ENCODE peak calls at places on chromosomes 16 and 17, in eight cellular contexts. One of them, this sample, is unnamed.
A peak's percentile ranks its signal among the peaks of the same experiment; 100 is the strongest.

GRCh38 chr16:12901597-12902436 is at the start of gene SHISA9:
- DNase-seq in transverse colon: no peak
- DNase-seq in A549: no peak
- DNase-seq in HCT116: no peak
- DNase-seq in heart left ventricle: no peak
- DNase-seq in tibial nerve: no peak
- DNase-seq in Peyer's patch: no peak
- DNase-seq in K562: no peak
- DNase-seq in this sample: peak; percentile 78

GRCh38 chr17:78538033-78538776 is 39.0 kb downstream of the DNAH17 start:
- DNase-seq in heart left ventricle: no peak
- DNase-seq in A549: no peak
- DNase-seq in Peyer's patch: no peak
- DNase-seq in transverse colon: no peak
- DNase-seq in K562: no peak
- DNase-seq in tibial nerve: no peak
- DNase-seq in HCT116: no peak
- DNase-seq in this sample: no peak

GRCh38 chr16:50133214-50133613 is 19.9 kb upstream of the TENT4B start:
- DNase-seq in HCT116: no peak
- DNase-seq in K562: no peak
- DNase-seq in tibial nerve: no peak
- DNase-seq in Peyer's patch: no peak
- DNase-seq in A549: no peak
- DNase-seq in transverse colon: no peak
- DNase-seq in heart left ventricle: no peak
- DNase-seq in this sample: no peak

GRCh38 chr16:79767597-79768280 is 167.2 kb upstream of the MAF start:
- DNase-seq in tibial nerve: no peak
- DNase-seq in A549: no peak
- DNase-seq in K562: no peak
- DNase-seq in Peyer's patch: peak; percentile 58
- DNase-seq in HCT116: no peak
- DNase-seq in heart left ventricle: peak; percentile 21
- DNase-seq in transverse colon: peak; percentile 57
- DNase-seq in this sample: no peak

GRCh38 chr17:51627776-51628175 is 367.4 kb downstream of the UTP18 start:
- DNase-seq in transverse colon: no peak
- DNase-seq in tibial nerve: no peak
- DNase-seq in heart left ventricle: no peak
- DNase-seq in A549: no peak
- DNase-seq in HCT116: no peak
- DNase-seq in Peyer's patch: no peak
- DNase-seq in K562: no peak
- DNase-seq in this sample: no peak

GRCh38 chr17:57999496-58000017 is 7.5 kb downstream of the SRSF1 start:
- DNase-seq in A549: peak; percentile 53
- DNase-seq in Peyer's patch: no peak
- DNase-seq in transverse colon: no peak
- DNase-seq in tibial nerve: no peak
- DNase-seq in heart left ventricle: no peak
- DNase-seq in K562: no peak
- DNase-seq in HCT116: peak; percentile 80
- DNase-seq in this sample: no peak

GRCh38 chr16:49698416-49698815 is 157.5 kb downstream of the ZNF423 start:
- DNase-seq in Peyer's patch: no peak
- DNase-seq in K562: peak; percentile 43
- DNase-seq in transverse colon: no peak
- DNase-seq in heart left ventricle: peak; percentile 44
- DNase-seq in HCT116: no peak
- DNase-seq in tibial nerve: no peak
- DNase-seq in A549: no peak
- DNase-seq in this sample: peak; percentile 86

GRCh38 chr16:721765-722481 is 977 bp downstream of the ANTKMT start:
- DNase-seq in A549: no peak
- DNase-seq in tibial nerve: no peak
- DNase-seq in Peyer's patch: no peak
- DNase-seq in HCT116: no peak
- DNase-seq in K562: peak; percentile 47
- DNase-seq in transverse colon: no peak
- DNase-seq in heart left ventricle: no peak
- DNase-seq in this sample: peak; percentile 88

GRCh38 chr16:2213817-2214720 is 571 bp downstream of the PGP start:
- DNase-seq in heart left ventricle: no peak
- DNase-seq in A549: no peak
- DNase-seq in K562: peak; percentile 48
- DNase-seq in Peyer's patch: no peak
- DNase-seq in HCT116: no peak
- DNase-seq in transverse colon: no peak
- DNase-seq in tibial nerve: no peak
- DNase-seq in this sample: peak; percentile 90

GRCh38 chr16:57422026-57422944 is 17.7 kb downstream of the CCL17 start:
- DNase-seq in K562: peak; percentile 45
- DNase-seq in transverse colon: peak; percentile 62
- DNase-seq in heart left ventricle: peak; percentile 46
- DNase-seq in A549: peak; percentile 55
- DNase-seq in HCT116: no peak
- DNase-seq in tibial nerve: peak; percentile 34
- DNase-seq in Peyer's patch: no peak
- DNase-seq in this sample: no peak

GRCh38 chr17:61816538-61816937 is 46.8 kb downstream of the BRIP1 start:
- DNase-seq in A549: no peak
- DNase-seq in HCT116: no peak
- DNase-seq in transverse colon: no peak
- DNase-seq in K562: no peak
- DNase-seq in heart left ventricle: no peak
- DNase-seq in Peyer's patch: no peak
- DNase-seq in tibial nerve: no peak
- DNase-seq in this sample: no peak

GRCh38 chr17:28346199-28346580 is 10.6 kb downstream of the TNFAIP1 start:
- DNase-seq in transverse colon: no peak
- DNase-seq in tibial nerve: no peak
- DNase-seq in A549: no peak
- DNase-seq in K562: no peak
- DNase-seq in heart left ventricle: no peak
- DNase-seq in Peyer's patch: no peak
- DNase-seq in HCT116: no peak
- DNase-seq in this sample: no peak

GRCh38 chr16:68786685-68787418 is 49.8 kb downstream of the CDH1 start:
- DNase-seq in HCT116: no peak
- DNase-seq in A549: no peak
- DNase-seq in K562: no peak
- DNase-seq in heart left ventricle: peak; percentile 13
- DNase-seq in tibial nerve: no peak
- DNase-seq in Peyer's patch: no peak
- DNase-seq in transverse colon: peak; percentile 19
- DNase-seq in this sample: no peak

GRCh38 chr16:47492428-47493357 is 31.6 kb downstream of the PHKB start:
- DNase-seq in HCT116: no peak
- DNase-seq in K562: peak; percentile 59
- DNase-seq in tibial nerve: peak; percentile 68
- DNase-seq in heart left ventricle: peak; percentile 91
- DNase-seq in Peyer's patch: no peak
- DNase-seq in A549: no peak
- DNase-seq in transverse colon: peak; percentile 57
- DNase-seq in this sample: peak; percentile 75

GRCh38 chr17:81537343-81537855 is 9.2 kb downstream of the FSCN2 start:
- DNase-seq in K562: peak; percentile 54
- DNase-seq in Peyer's patch: peak; percentile 77
- DNase-seq in tibial nerve: no peak
- DNase-seq in A549: peak; percentile 77
- DNase-seq in heart left ventricle: no peak
- DNase-seq in HCT116: peak; percentile 49
- DNase-seq in transverse colon: peak; percentile 67
- DNase-seq in this sample: peak; percentile 55
- TF ChIP-seq CTCF in K562: peak; percentile 58
- TF ChIP-seq CTCF in Peyer's patch: peak; percentile 88
- TF ChIP-seq CTCF in tibial nerve: no peak
- TF ChIP-seq CTCF in A549: peak; percentile 51
- TF ChIP-seq CTCF in heart left ventricle: peak; percentile 65
- TF ChIP-seq CTCF in HCT116: peak; percentile 90
- TF ChIP-seq CTCF in transverse colon: peak; percentile 71
- TF ChIP-seq CTCF in this sample: peak; percentile 73

DNA sequence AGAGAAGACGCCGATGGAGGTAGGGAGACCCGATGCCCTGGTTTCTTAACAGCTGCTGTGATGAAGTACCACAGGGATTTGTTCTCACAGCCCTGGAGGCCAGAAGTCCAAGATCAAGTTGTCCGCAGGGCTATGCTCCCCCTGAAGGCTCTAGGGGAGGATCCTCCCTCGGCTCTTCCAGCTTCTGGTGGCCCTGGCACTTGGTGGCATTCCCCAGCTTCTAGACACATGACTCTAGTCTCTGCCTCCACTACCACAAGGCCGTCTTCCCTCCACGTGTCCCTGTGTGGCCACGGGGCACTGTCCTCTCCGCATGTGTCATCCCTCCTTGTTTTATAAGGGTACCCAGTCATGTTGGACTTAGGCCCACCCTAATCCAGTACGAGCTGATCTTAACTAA is 375.2 kb downstream of the SLC39A11 start:
- DNase-seq in transverse colon: no peak
- DNase-seq in heart left ventricle: no peak
- DNase-seq in A549: no peak
- DNase-seq in K562: no peak
- DNase-seq in Peyer's patch: no peak
- DNase-seq in HCT116: no peak
- DNase-seq in tibial nerve: no peak
- DNase-seq in this sample: no peak
- H3K4me1 ChIP-seq in transverse colon: no peaks in the 10 kb centered on the region
- H3K4me1 ChIP-seq in heart left ventricle: no peaks in the 10 kb centered on the region
- H3K4me1 ChIP-seq in A549: peaks cover 41% of the 10 kb centered on the region
- H3K4me1 ChIP-seq in K562: no peaks in the 10 kb centered on the region
- H3K4me1 ChIP-seq in Peyer's patch: no peaks in the 10 kb centered on the region
- H3K4me1 ChIP-seq in HCT116: peaks cover 64% of the 10 kb centered on the region
- H3K4me1 ChIP-seq in tibial nerve: peaks cover 10% of the 10 kb centered on the region
- H3K4me1 ChIP-seq in this sample: peaks cover 17% of the 10 kb centered on the region

DNA sequence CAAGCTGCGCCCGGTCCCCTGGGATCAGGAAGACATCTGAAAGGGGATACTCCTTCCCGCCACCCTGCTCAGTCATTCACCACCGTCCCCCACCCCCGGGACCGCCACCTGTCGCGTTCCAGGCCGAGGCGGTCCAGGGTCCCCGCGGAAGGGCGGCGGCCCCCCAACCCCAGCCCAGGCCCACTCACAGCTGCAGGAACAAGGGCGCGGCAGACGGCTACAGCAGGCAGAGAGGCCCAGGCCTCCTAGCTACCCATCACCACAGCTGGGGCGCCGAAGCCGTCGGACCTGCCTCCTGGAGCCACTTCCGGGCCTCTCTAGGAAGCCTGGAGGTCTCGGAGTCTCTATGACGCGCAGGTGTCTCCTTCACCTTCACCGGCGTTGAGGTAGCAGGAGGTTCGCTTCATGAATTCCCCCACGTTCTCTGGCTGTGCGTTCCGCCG is at the start of gene SDR42E1:
- DNase-seq in K562: peak; percentile 15
- DNase-seq in HCT116: peak; percentile 91
- DNase-seq in Peyer's patch: peak; percentile 82
- DNase-seq in tibial nerve: no peak
- DNase-seq in transverse colon: peak; percentile 85
- DNase-seq in heart left ventricle: no peak
- DNase-seq in A549: peak; percentile 21
- DNase-seq in this sample: peak; percentile 74
- TF ChIP-seq POLR2A in K562: no peak
- TF ChIP-seq POLR2A in HCT116: peak; percentile 62
- TF ChIP-seq POLR2A in Peyer's patch: peak; percentile 46
- TF ChIP-seq POLR2A in tibial nerve: no peak
- TF ChIP-seq POLR2A in transverse colon: peak; percentile 23
- TF ChIP-seq POLR2A in heart left ventricle: no peak
- TF ChIP-seq POLR2A in A549: no peak
- TF ChIP-seq POLR2A in this sample: no peak

GRCh38 chr17:64017381-64017980 is 3.0 kb downstream of the ICAM2 start:
- DNase-seq in Peyer's patch: no peak
- DNase-seq in transverse colon: no peak
- DNase-seq in A549: no peak
- DNase-seq in tibial nerve: no peak
- DNase-seq in HCT116: no peak
- DNase-seq in K562: no peak
- DNase-seq in heart left ventricle: no peak
- DNase-seq in this sample: no peak
- TF ChIP-seq CTCF in Peyer's patch: peak; percentile 14
- TF ChIP-seq CTCF in transverse colon: peak; percentile 31
- TF ChIP-seq CTCF in A549: no peak
- TF ChIP-seq CTCF in tibial nerve: no peak
- TF ChIP-seq CTCF in HCT116: peak; percentile 50
- TF ChIP-seq CTCF in K562: peak; percentile 4
- TF ChIP-seq CTCF in heart left ventricle: no peak
- TF ChIP-seq CTCF in this sample: no peak

DNA sequence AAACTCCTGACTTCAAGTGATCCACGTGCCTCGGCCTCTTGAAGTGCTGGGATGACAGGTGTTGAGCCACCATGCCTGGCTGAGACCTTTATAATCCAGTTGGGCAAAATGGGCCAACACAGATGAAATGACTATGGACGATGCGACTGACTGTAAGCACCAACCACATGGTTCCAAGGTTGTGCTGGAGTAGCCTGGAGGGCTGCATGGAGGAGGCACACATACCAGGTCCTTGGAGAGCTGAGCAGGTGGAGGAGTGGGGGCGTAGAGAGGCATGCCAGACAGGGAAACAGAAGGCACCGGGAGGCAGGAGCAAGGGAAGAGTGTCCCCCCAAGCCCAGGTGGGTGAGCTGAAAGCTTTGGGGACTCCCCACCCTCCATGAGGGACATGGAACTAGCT is 85.2 kb downstream of the ABR start:
- DNase-seq in HCT116: no peak
- DNase-seq in Peyer's patch: no peak
- DNase-seq in K562: no peak
- DNase-seq in heart left ventricle: no peak
- DNase-seq in tibial nerve: no peak
- DNase-seq in transverse colon: no peak
- DNase-seq in A549: no peak
- DNase-seq in this sample: no peak
- H3K4me1 ChIP-seq in HCT116: no peaks in the 10 kb centered on the region
- H3K4me1 ChIP-seq in Peyer's patch: peaks cover 13% of the 10 kb centered on the region
- H3K4me1 ChIP-seq in K562: peaks cover 5% of the 10 kb centered on the region
- H3K4me1 ChIP-seq in heart left ventricle: peaks cover 51% of the 10 kb centered on the region
- H3K4me1 ChIP-seq in tibial nerve: no peaks in the 10 kb centered on the region
- H3K4me1 ChIP-seq in transverse colon: peaks cover 21% of the 10 kb centered on the region
- H3K4me1 ChIP-seq in A549: no peaks in the 10 kb centered on the region
- H3K4me1 ChIP-seq in this sample: peaks cover 27% of the 10 kb centered on the region

GRCh38 chr17:74205274-74205673 is 1.8 kb downstream of the RPL38 start:
- DNase-seq in K562: peak; percentile 23
- DNase-seq in A549: no peak
- DNase-seq in HCT116: no peak
- DNase-seq in heart left ventricle: no peak
- DNase-seq in transverse colon: no peak
- DNase-seq in Peyer's patch: no peak
- DNase-seq in tibial nerve: no peak
- DNase-seq in this sample: no peak
- TF ChIP-seq POLR2A in K562: peak; percentile 39
- TF ChIP-seq POLR2A in A549: no peak
- TF ChIP-seq POLR2A in HCT116: no peak
- TF ChIP-seq POLR2A in heart left ventricle: no peak
- TF ChIP-seq POLR2A in transverse colon: no peak
- TF ChIP-seq POLR2A in Peyer's patch: no peak
- TF ChIP-seq POLR2A in tibial nerve: no peak
- TF ChIP-seq POLR2A in this sample: no peak

GRCh38 chr17:5780476-5780875 is 196.2 kb upstream of the NLRP1 start:
- DNase-seq in Peyer's patch: no peak
- DNase-seq in tibial nerve: no peak
- DNase-seq in A549: no peak
- DNase-seq in transverse colon: no peak
- DNase-seq in heart left ventricle: no peak
- DNase-seq in K562: peak; percentile 7
- DNase-seq in HCT116: peak; percentile 31
- DNase-seq in this sample: no peak
- TF ChIP-seq CTCF in Peyer's patch: no peak
- TF ChIP-seq CTCF in tibial nerve: no peak
- TF ChIP-seq CTCF in A549: no peak
- TF ChIP-seq CTCF in transverse colon: no peak
- TF ChIP-seq CTCF in heart left ventricle: no peak
- TF ChIP-seq CTCF in K562: peak; percentile 16
- TF ChIP-seq CTCF in HCT116: peak; percentile 23
- TF ChIP-seq CTCF in this sample: no peak